ENCODE peak calls at places on chromosomes 12 and 14, in eight cellular contexts. E is T-helper 22 cell; L is progenitor cell of endocrine pancreas; X is T-helper 9 cell; I is CD8-positive, alpha-beta memory T cell; F is AG04450; S is HuH-7; G is esophagus squamous epithelium. H is an unnamed sample.

GRCh38 chr14:29486132-29486531 is 441.5 kb downstream of the PRKD1 start:
- DNase-seq in E (no peak), L (no peak), X (no peak), I (no peak), F (no peak), S (no peak), G (no peak), H (no peak)

GRCh38 chr14:99602054-99602787 is 1.8 kb downstream of the CCDC85C start:
- DNase-seq in E (no peak), L (no peak), X (no peak), I (no peak), F (no peak), S (peak; percentile 42), G (no peak), H (no peak)

GRCh38 chr12:56629459-56630179 is 507 bp downstream of the BAZ2A start:
- DNase-seq in E (peak; percentile 52), L (peak; percentile 15), X (peak; percentile 37), I (peak; percentile 29), F (no peak), S (no peak), G (no peak), H (no peak)

GRCh38 chr12:43914923-43915468 is 79.1 kb downstream of the TMEM117 start:
- DNase-seq in E (no peak), L (no peak), X (no peak), I (no peak), F (no peak), S (peak; percentile 17), G (no peak), H (no peak)

GRCh38 chr14:54715811-54716210 is 148.9 kb downstream of the SAMD4A start:
- DNase-seq in E (no peak), L (no peak), X (no peak), I (no peak), F (no peak), S (no peak), G (no peak), H (no peak)

GRCh38 chr14:91890291-91890749 is 23.0 kb upstream of the TC2N start:
- DNase-seq in E (no peak), L (no peak), X (no peak), I (peak; percentile 34), F (no peak), S (no peak), G (no peak), H (no peak)

GRCh38 chr12:80655751-80656150 is 51.7 kb upstream of the MYF6 start:
- DNase-seq in E (no peak), L (no peak), X (no peak), I (no peak), F (no peak), S (no peak), G (no peak), H (no peak)

GRCh38 chr12:22246438-22246837 is 88.1 kb downstream of the ST8SIA1 start:
- DNase-seq in E (no peak), L (no peak), X (no peak), I (no peak), F (no peak), S (no peak), G (no peak), H (no peak)

GRCh38 chr12:4819654-4820053 is 90.1 kb upstream of the KCNA1 start:
- DNase-seq in E (no peak), L (no peak), X (no peak), I (no peak), F (no peak), S (no peak), G (no peak), H (no peak)

GRCh38 chr14:59727073-59727661 is 143.4 kb downstream of the RTN1 start:
- DNase-seq in E (no peak), L (no peak), X (no peak), I (no peak), F (no peak), S (no peak), G (no peak), H (no peak)

GRCh38 chr14:96584199-96584906 is 82.2 kb downstream of the PAPOLA start:
- DNase-seq in E (no peak), L (peak; percentile 67), X (no peak), I (no peak), F (no peak), S (peak; percentile 75), G (no peak), H (peak; percentile 44)

GRCh38 chr12:110199360-110200123 is 75.4 kb downstream of the IFT81 start:
- DNase-seq in E (no peak), L (no peak), X (no peak), I (no peak), F (no peak), S (no peak), G (no peak), H (no peak)

GRCh38 chr12:85310456-85311076 is 30.5 kb downstream of the ALX1 start:
- DNase-seq in E (no peak), L (no peak), X (no peak), I (no peak), F (no peak), S (no peak), G (no peak), H (no peak)

GRCh38 chr14:57080691-57081090 is 188.0 kb downstream of the EXOC5 start:
- DNase-seq in E (no peak), L (no peak), X (no peak), I (no peak), F (no peak), S (no peak), G (no peak), H (no peak)

GRCh38 chr12:41055875-41056577 is 132.1 kb upstream of the PDZRN4 start:
- DNase-seq in E (no peak), L (no peak), X (no peak), I (no peak), F (no peak), S (no peak), G (no peak), H (no peak)

GRCh38 chr14:64835431-64835830 is 44.3 kb downstream of the SPTB start:
- DNase-seq in E (no peak), L (no peak), X (no peak), I (no peak), F (no peak), S (no peak), G (no peak), H (no peak)

GRCh38 chr14:34699873-34700621 is 14.3 kb downstream of the CFL2 start:
- DNase-seq in E (no peak), L (no peak), X (no peak), I (no peak), F (peak; percentile 81), S (no peak), G (no peak), H (no peak)

GRCh38 chr14:35458442-35458841 is 53.9 kb upstream of the NFKBIA start:
- DNase-seq in E (no peak), L (no peak), X (no peak), I (no peak), F (no peak), S (no peak), G (no peak), H (no peak)